ENCODE peak calls at places on chromosomes 2 and 18, in seven cellular contexts. One of them, this sample, is unnamed.

GRCh38 chr2:189633392-189633811 is 27.9 kb upstream of the ASNSD1 start:
- DNase-seq in psoas muscle: no peak
- DNase-seq in left ventricle myocardium inferior: no peak
- DNase-seq in thyroid gland: peak; percentile 28
- DNase-seq in sigmoid colon: no peak
- DNase-seq in right cardiac atrium: no peak
- DNase-seq in mammary epithelial cell: no peak
- DNase-seq in this sample: no peak

GRCh38 chr2:120489023-120489422 is 143.1 kb downstream of the INHBB start:
- DNase-seq in mammary epithelial cell: no peak
- DNase-seq in thyroid gland: no peak
- DNase-seq in left ventricle myocardium inferior: no peak
- DNase-seq in sigmoid colon: no peak
- DNase-seq in psoas muscle: no peak
- DNase-seq in right cardiac atrium: no peak
- DNase-seq in this sample: peak; percentile 55

GRCh38 chr18:332007-332406 is 64.2 kb upstream of the THOC1 start:
- DNase-seq in mammary epithelial cell: no peak
- DNase-seq in left ventricle myocardium inferior: peak; percentile 20
- DNase-seq in right cardiac atrium: no peak
- DNase-seq in thyroid gland: peak; percentile 8
- DNase-seq in psoas muscle: peak; percentile 28
- DNase-seq in sigmoid colon: no peak
- DNase-seq in this sample: no peak

GRCh38 chr2:36329251-36329650 is 26.3 kb upstream of the CRIM1 start:
- DNase-seq in left ventricle myocardium inferior: no peak
- DNase-seq in right cardiac atrium: no peak
- DNase-seq in psoas muscle: no peak
- DNase-seq in mammary epithelial cell: no peak
- DNase-seq in sigmoid colon: no peak
- DNase-seq in thyroid gland: no peak
- DNase-seq in this sample: no peak

GRCh38 chr2:134039912-134040581 is 213.8 kb upstream of the MGAT5 start:
- DNase-seq in psoas muscle: no peak
- DNase-seq in thyroid gland: no peak
- DNase-seq in right cardiac atrium: no peak
- DNase-seq in sigmoid colon: no peak
- DNase-seq in left ventricle myocardium inferior: no peak
- DNase-seq in mammary epithelial cell: no peak
- DNase-seq in this sample: no peak

GRCh38 chr2:136056077-136056688 is 61.8 kb downstream of the CXCR4 start:
- DNase-seq in thyroid gland: no peak
- DNase-seq in left ventricle myocardium inferior: no peak
- DNase-seq in psoas muscle: no peak
- DNase-seq in sigmoid colon: no peak
- DNase-seq in right cardiac atrium: no peak
- DNase-seq in mammary epithelial cell: no peak
- DNase-seq in this sample: no peak

GRCh38 chr2:37895135-37895534 is 30.0 kb upstream of the RMDN2 start:
- DNase-seq in psoas muscle: no peak
- DNase-seq in thyroid gland: no peak
- DNase-seq in left ventricle myocardium inferior: no peak
- DNase-seq in sigmoid colon: no peak
- DNase-seq in right cardiac atrium: no peak
- DNase-seq in mammary epithelial cell: no peak
- DNase-seq in this sample: no peak

GRCh38 chr2:104378853-104379374 is 475.0 kb upstream of the POU3F3 start:
- DNase-seq in mammary epithelial cell: no peak
- DNase-seq in right cardiac atrium: no peak
- DNase-seq in sigmoid colon: no peak
- DNase-seq in psoas muscle: no peak
- DNase-seq in thyroid gland: peak; percentile 21
- DNase-seq in left ventricle myocardium inferior: no peak
- DNase-seq in this sample: no peak

GRCh38 chr2:232563580-232563979 is 13.1 kb downstream of the EIF4E2 start:
- DNase-seq in thyroid gland: no peak
- DNase-seq in mammary epithelial cell: peak; percentile 49
- DNase-seq in right cardiac atrium: no peak
- DNase-seq in psoas muscle: no peak
- DNase-seq in sigmoid colon: no peak
- DNase-seq in left ventricle myocardium inferior: no peak
- DNase-seq in this sample: no peak

GRCh38 chr18:59959079-59959478 is 59.3 kb downstream of the PMAIP1 start:
- DNase-seq in thyroid gland: no peak
- DNase-seq in right cardiac atrium: no peak
- DNase-seq in sigmoid colon: no peak
- DNase-seq in psoas muscle: no peak
- DNase-seq in left ventricle myocardium inferior: no peak
- DNase-seq in mammary epithelial cell: no peak
- DNase-seq in this sample: no peak

GRCh38 chr18:3044931-3045698 is 32.2 kb upstream of the LPIN2 start:
- DNase-seq in right cardiac atrium: no peak
- DNase-seq in left ventricle myocardium inferior: peak; percentile 36
- DNase-seq in psoas muscle: peak; percentile 19
- DNase-seq in thyroid gland: peak; percentile 11
- DNase-seq in sigmoid colon: no peak
- DNase-seq in mammary epithelial cell: peak; percentile 20
- DNase-seq in this sample: peak; percentile 83

GRCh38 chr2:175432021-175432420 is 250.5 kb upstream of the ATP5MC3 start:
- DNase-seq in left ventricle myocardium inferior: no peak
- DNase-seq in sigmoid colon: no peak
- DNase-seq in psoas muscle: no peak
- DNase-seq in thyroid gland: no peak
- DNase-seq in mammary epithelial cell: no peak
- DNase-seq in right cardiac atrium: no peak
- DNase-seq in this sample: no peak

GRCh38 chr2:70456594-70457495 is 96.8 kb downstream of the TGFA start:
- DNase-seq in thyroid gland: no peak
- DNase-seq in psoas muscle: no peak
- DNase-seq in mammary epithelial cell: peak; percentile 29
- DNase-seq in right cardiac atrium: no peak
- DNase-seq in left ventricle myocardium inferior: no peak
- DNase-seq in sigmoid colon: no peak
- DNase-seq in this sample: no peak

GRCh38 chr2:102258386-102259074 is 52.8 kb upstream of the IL1RL1 start:
- DNase-seq in mammary epithelial cell: peak; percentile 92
- DNase-seq in thyroid gland: no peak
- DNase-seq in right cardiac atrium: no peak
- DNase-seq in left ventricle myocardium inferior: no peak
- DNase-seq in sigmoid colon: no peak
- DNase-seq in psoas muscle: no peak
- DNase-seq in this sample: no peak

GRCh38 chr18:50678651-50679415 is 118.9 kb downstream of the MAPK4 start:
- DNase-seq in thyroid gland: no peak
- DNase-seq in psoas muscle: no peak
- DNase-seq in right cardiac atrium: no peak
- DNase-seq in sigmoid colon: no peak
- DNase-seq in mammary epithelial cell: no peak
- DNase-seq in left ventricle myocardium inferior: no peak
- DNase-seq in this sample: no peak

GRCh38 chr18:50679656-50680055 is 119.8 kb downstream of the MAPK4 start:
- DNase-seq in right cardiac atrium: no peak
- DNase-seq in thyroid gland: no peak
- DNase-seq in psoas muscle: no peak
- DNase-seq in mammary epithelial cell: no peak
- DNase-seq in left ventricle myocardium inferior: no peak
- DNase-seq in sigmoid colon: no peak
- DNase-seq in this sample: no peak

GRCh38 chr18:50674307-50674706 is 114.4 kb downstream of the MAPK4 start:
- DNase-seq in thyroid gland: no peak
- DNase-seq in sigmoid colon: no peak
- DNase-seq in left ventricle myocardium inferior: peak; percentile 46
- DNase-seq in right cardiac atrium: no peak
- DNase-seq in mammary epithelial cell: no peak
- DNase-seq in psoas muscle: no peak
- DNase-seq in this sample: no peak

GRCh38 chr18:50671376-50671775 is 111.5 kb downstream of the MAPK4 start:
- DNase-seq in psoas muscle: no peak
- DNase-seq in right cardiac atrium: no peak
- DNase-seq in thyroid gland: no peak
- DNase-seq in mammary epithelial cell: no peak
- DNase-seq in sigmoid colon: no peak
- DNase-seq in left ventricle myocardium inferior: no peak
- DNase-seq in this sample: no peak

DNA sequence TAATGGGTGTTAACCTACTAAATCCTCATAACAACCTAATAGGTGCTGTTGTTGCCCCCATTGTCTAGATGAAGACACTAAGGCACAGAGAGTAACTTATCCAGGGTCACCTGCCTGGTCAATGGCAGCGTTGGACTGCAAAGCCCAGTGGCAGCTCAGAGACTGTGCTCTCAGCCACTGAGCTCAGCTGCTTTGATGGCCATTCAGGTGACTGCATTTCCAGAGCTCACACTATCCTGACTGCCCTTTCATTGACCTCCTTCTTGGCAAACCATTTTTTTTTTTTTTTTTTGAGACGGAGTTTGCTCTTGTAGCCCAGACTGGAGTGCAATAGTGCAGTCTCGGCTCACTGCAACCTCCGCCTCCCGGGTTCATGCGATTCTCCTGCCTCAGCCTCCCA is 115.2 kb downstream of the MAPK4 start:
- DNase-seq in mammary epithelial cell: no peak
- DNase-seq in right cardiac atrium: no peak
- DNase-seq in psoas muscle: no peak
- DNase-seq in left ventricle myocardium inferior: no peak
- DNase-seq in sigmoid colon: no peak
- DNase-seq in thyroid gland: no peak
- DNase-seq in this sample: no peak
- H3K4me1 ChIP-seq in mammary epithelial cell: no peaks in the 10 kb centered on the region
- H3K4me1 ChIP-seq in right cardiac atrium: peaks cover 2% of the 10 kb centered on the region
- H3K4me1 ChIP-seq in psoas muscle: no peaks in the 10 kb centered on the region
- H3K4me1 ChIP-seq in left ventricle myocardium inferior: peaks cover 24% of the 10 kb centered on the region
- H3K4me1 ChIP-seq in sigmoid colon: no peaks in the 10 kb centered on the region
- H3K4me1 ChIP-seq in thyroid gland: peaks cover 14% of the 10 kb centered on the region
- H3K4me1 ChIP-seq in this sample: no peaks in the 10 kb centered on the region

GRCh38 chr2:149037851-149038250 is 648 bp upstream of the LYPD6B start:
- DNase-seq in mammary epithelial cell: peak; percentile 15
- DNase-seq in right cardiac atrium: no peak
- DNase-seq in psoas muscle: no peak
- DNase-seq in thyroid gland: no peak
- DNase-seq in sigmoid colon: no peak
- DNase-seq in left ventricle myocardium inferior: no peak
- DNase-seq in this sample: no peak

GRCh38 chr2:149039213-149039724 is 770 bp downstream of the LYPD6B start:
- DNase-seq in thyroid gland: no peak
- DNase-seq in sigmoid colon: no peak
- DNase-seq in psoas muscle: no peak
- DNase-seq in left ventricle myocardium inferior: no peak
- DNase-seq in right cardiac atrium: no peak
- DNase-seq in mammary epithelial cell: no peak
- DNase-seq in this sample: no peak

GRCh38 chr2:149036507-149037293 is 1.8 kb upstream of the LYPD6B start:
- DNase-seq in sigmoid colon: no peak
- DNase-seq in right cardiac atrium: no peak
- DNase-seq in psoas muscle: no peak
- DNase-seq in left ventricle myocardium inferior: no peak
- DNase-seq in thyroid gland: no peak
- DNase-seq in mammary epithelial cell: no peak
- DNase-seq in this sample: no peak

GRCh38 chr2:149040451-149040850 is 2.0 kb downstream of the LYPD6B start:
- DNase-seq in psoas muscle: no peak
- DNase-seq in left ventricle myocardium inferior: no peak
- DNase-seq in sigmoid colon: no peak
- DNase-seq in mammary epithelial cell: peak; percentile 24
- DNase-seq in right cardiac atrium: no peak
- DNase-seq in thyroid gland: no peak
- DNase-seq in this sample: no peak

GRCh38 chr2:149038442-149039212 is at the start of gene LYPD6B:
- DNase-seq in sigmoid colon: no peak
- DNase-seq in right cardiac atrium: peak; percentile 43
- DNase-seq in mammary epithelial cell: peak; percentile 16
- DNase-seq in psoas muscle: no peak
- DNase-seq in left ventricle myocardium inferior: no peak
- DNase-seq in thyroid gland: peak; percentile 26
- DNase-seq in this sample: no peak
- H3K4me3 ChIP-seq in sigmoid colon: peak within 1 kb of the TSS; percentile 40
- H3K4me3 ChIP-seq in right cardiac atrium: peak within 1 kb of the TSS; percentile 4
- H3K4me3 ChIP-seq in mammary epithelial cell: peak within 1 kb of the TSS; percentile 42
- H3K4me3 ChIP-seq in psoas muscle: no peak within 1 kb of the TSS
- H3K4me3 ChIP-seq in left ventricle myocardium inferior: peak within 1 kb of the TSS; percentile 48
- H3K4me3 ChIP-seq in thyroid gland: no peak within 1 kb of the TSS
- H3K4me3 ChIP-seq in this sample: peak within 1 kb of the TSS; percentile 37

DNA sequence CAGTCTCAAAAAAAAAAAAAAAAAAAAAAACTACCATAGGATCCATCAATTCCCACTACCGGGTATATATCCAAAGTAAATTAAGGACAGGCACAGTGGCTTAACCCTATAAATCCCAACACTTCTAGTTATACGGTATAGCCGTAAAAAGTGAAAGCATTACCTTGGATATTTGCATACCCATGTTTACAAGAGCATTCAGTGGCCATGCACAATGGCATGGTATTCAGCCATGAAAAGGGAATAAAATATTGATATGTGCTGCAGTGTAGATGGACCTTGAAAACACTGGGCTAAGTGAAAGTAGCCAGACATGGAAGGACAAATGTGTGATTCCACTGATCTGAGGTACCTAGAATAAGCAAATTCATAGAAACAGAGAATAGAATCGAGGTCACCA is 111.8 kb upstream of the CAB39 start:
- DNase-seq in sigmoid colon: no peak
- DNase-seq in psoas muscle: no peak
- DNase-seq in mammary epithelial cell: no peak
- DNase-seq in thyroid gland: no peak
- DNase-seq in right cardiac atrium: no peak
- DNase-seq in left ventricle myocardium inferior: no peak
- DNase-seq in this sample: no peak
- H3K4me1 ChIP-seq in sigmoid colon: no peaks in the 10 kb centered on the region
- H3K4me1 ChIP-seq in psoas muscle: no peaks in the 10 kb centered on the region
- H3K4me1 ChIP-seq in mammary epithelial cell: no peaks in the 10 kb centered on the region
- H3K4me1 ChIP-seq in thyroid gland: peaks cover 4% of the 10 kb centered on the region
- H3K4me1 ChIP-seq in right cardiac atrium: no peaks in the 10 kb centered on the region
- H3K4me1 ChIP-seq in left ventricle myocardium inferior: no peaks in the 10 kb centered on the region
- H3K4me1 ChIP-seq in this sample: no peaks in the 10 kb centered on the region

GRCh38 chr2:218859994-218860831 is 608 bp downstream of the WNT6 start:
- DNase-seq in right cardiac atrium: peak; percentile 55
- DNase-seq in mammary epithelial cell: no peak
- DNase-seq in psoas muscle: no peak
- DNase-seq in sigmoid colon: peak; percentile 59
- DNase-seq in left ventricle myocardium inferior: no peak
- DNase-seq in thyroid gland: no peak
- DNase-seq in this sample: no peak

GRCh38 chr2:218857371-218858137 is 2.1 kb upstream of the WNT6 start:
- DNase-seq in psoas muscle: no peak
- DNase-seq in sigmoid colon: peak; percentile 37
- DNase-seq in right cardiac atrium: no peak
- DNase-seq in left ventricle myocardium inferior: no peak
- DNase-seq in mammary epithelial cell: no peak
- DNase-seq in thyroid gland: no peak
- DNase-seq in this sample: no peak

GRCh38 chr2:218858138-218858445 is 1.5 kb upstream of the WNT6 start:
- DNase-seq in psoas muscle: no peak
- DNase-seq in mammary epithelial cell: no peak
- DNase-seq in sigmoid colon: peak; percentile 15
- DNase-seq in right cardiac atrium: no peak
- DNase-seq in left ventricle myocardium inferior: no peak
- DNase-seq in thyroid gland: no peak
- DNase-seq in this sample: no peak

GRCh38 chr2:218859556-218859993 is at the start of gene WNT6:
- DNase-seq in sigmoid colon: peak; percentile 65
- DNase-seq in psoas muscle: no peak
- DNase-seq in right cardiac atrium: peak; percentile 58
- DNase-seq in mammary epithelial cell: no peak
- DNase-seq in thyroid gland: no peak
- DNase-seq in left ventricle myocardium inferior: no peak
- DNase-seq in this sample: no peak

GRCh38 chr2:218858671-218859555 is 692 bp upstream of the WNT6 start:
- DNase-seq in thyroid gland: no peak
- DNase-seq in sigmoid colon: peak; percentile 50
- DNase-seq in right cardiac atrium: no peak
- DNase-seq in mammary epithelial cell: no peak
- DNase-seq in left ventricle myocardium inferior: no peak
- DNase-seq in psoas muscle: no peak
- DNase-seq in this sample: no peak
- H3K4me3 ChIP-seq in thyroid gland: no peak overlapping the region
- H3K4me3 ChIP-seq in sigmoid colon: peak overlapping the region; percentile 47
- H3K4me3 ChIP-seq in right cardiac atrium: peak overlapping the region; percentile 52
- H3K4me3 ChIP-seq in mammary epithelial cell: peak overlapping the region; percentile 1
- H3K4me3 ChIP-seq in left ventricle myocardium inferior: peak overlapping the region; percentile 65
- H3K4me3 ChIP-seq in psoas muscle: peak overlapping the region; percentile 52
- H3K4me3 ChIP-seq in this sample: no peak overlapping the region